ENCODE peak calls at places on chromosome 19, in four cellular contexts. V is HCT116, E is K562, H is HepG2. J is an unnamed sample. For H3K4me1, the result is how much of the 10 kb centered on the place peaks cover.

GRCh38 chr19:18297308-18297707 is 15.9 kb upstream of the JUND start:
- DNase-seq in V (no peak), E (no peak), H (no peak), J (no peak)

GRCh38 chr19:12801466-12802266 is at the start of the genes PRDX2 and THSD8:
- DNase-seq in V (no peak), E (peak), H (peak), J (no peak)

GRCh38 chr19:6744381-6745288 is 5.2 kb downstream of the TRIP10 start:
- DNase-seq in V (no peak), E (no peak), H (no peak), J (no peak)

GRCh38 chr19:49888478-49888901 is 8.2 kb downstream of the IL4I1 start:
- DNase-seq in V (no peak), E (no peak), H (no peak), J (no peak)

GRCh38 chr19:50362656-50363424 is 2.6 kb downstream of the NAPSA start:
- DNase-seq in V (no peak), E (peak), H (no peak), J (no peak)

GRCh38 chr19:15641901-15642491 is 1.3 kb downstream of the CYP4F3 start:
- DNase-seq in V (no peak), E (no peak), H (no peak), J (no peak)

GRCh38 chr19:41367848-41368301 is 3.9 kb upstream of the B9D2 start:
- DNase-seq in V (no peak), E (peak), H (no peak), J (no peak)

GRCh38 chr19:1079566-1080111 is 12.7 kb downstream of the ARHGAP45 start:
- DNase-seq in V (no peak), E (no peak), H (no peak), J (no peak)

GRCh38 chr19:13034636-13035035 is 39.4 kb downstream of the NFIX start:
- DNase-seq in V (no peak), E (no peak), H (no peak), J (no peak)

GRCh38 chr19:9917322-9917721 is 19.0 kb downstream of the OLFM2 start:
- DNase-seq in V (peak), E (peak), H (peak), J (no peak)

GRCh38 chr19:17088552-17088951 is 13.0 kb downstream of the MYO9B start:
- DNase-seq in V (no peak), E (no peak), H (no peak), J (no peak)

GRCh38 chr19:19747357-19748220 is 14.7 kb upstream of the ZNF14 start:
- DNase-seq in V (no peak), E (no peak), H (no peak), J (no peak)

GRCh38 chr19:11767633-11768133 is 883 bp downstream of the ZNF441 start:
- DNase-seq in V (no peak), E (peak), H (peak), J (no peak)

GRCh38 chr19:40502081-40502480 is 35.3 kb downstream of the SPTBN4 start:
- DNase-seq in V (no peak), E (no peak), H (no peak), J (no peak)

GRCh38 chr19:12834976-12835757 is 788 bp upstream of the RTBDN start:
- DNase-seq in V (peak), E (peak), H (no peak), J (no peak)

GRCh38 chr19:907183-907853 is 5.7 kb downstream of the R3HDM4 start:
- DNase-seq in V (no peak), E (peak), H (no peak), J (no peak)

GRCh38 chr19:1009043-1009975 is 9.1 kb downstream of the GRIN3B start:
- DNase-seq in V (no peak), E (no peak), H (no peak), J (no peak)

GRCh38 chr19:34962945-34963530 is 991 bp downstream of the ZNF792 start:
- DNase-seq in V (no peak), E (peak), H (no peak), J (no peak)

GRCh38 chr19:38004505-38005223 is 97.7 kb downstream of the SIPA1L3 start:
- DNase-seq in V (peak), E (peak), H (peak), J (peak)

GRCh38 chr19:6602729-6603114 is 11.8 kb upstream of the CD70 start:
- DNase-seq in V (no peak), E (no peak), H (no peak), J (no peak)

DNA sequence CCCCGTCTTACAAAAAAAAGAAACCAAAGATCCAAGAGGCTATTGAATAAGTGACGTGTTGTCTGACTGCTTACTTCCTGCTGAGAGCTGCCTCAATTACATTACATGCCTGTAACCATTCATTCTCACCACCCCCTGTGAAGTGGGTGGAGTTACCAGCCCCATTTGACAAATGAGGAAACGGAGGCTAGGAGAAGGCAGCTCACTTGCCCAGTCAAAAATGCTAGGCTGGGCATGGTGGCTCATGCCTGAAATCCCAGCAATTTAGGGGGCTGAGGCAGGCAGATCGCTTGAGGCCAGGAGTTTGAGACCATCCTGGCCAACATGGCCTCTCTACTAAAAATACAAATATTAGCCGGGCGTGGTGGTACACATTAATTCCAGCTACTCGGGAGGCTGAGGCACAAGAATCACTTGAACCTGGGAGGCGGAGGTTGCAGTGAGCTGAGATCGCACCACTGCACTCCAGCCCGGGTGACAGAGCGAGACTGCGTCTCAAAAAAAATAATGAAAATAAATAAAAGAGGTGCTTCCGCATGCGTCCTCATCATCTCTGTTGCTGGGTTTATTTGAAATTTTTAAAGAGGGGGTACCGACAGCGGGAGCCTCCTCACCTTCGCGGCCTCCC is 499 bp downstream of the LSM7 start:
- DNase-seq in V (peak), E (peak), H (peak), J (no peak)
- H3K4me1 ChIP-seq in V (under half), E (half or more), H (under half), J (under half)

GRCh38 chr19:48332351-48332661 is 7.0 kb downstream of the EMP3 start:
- DNase-seq in V (no peak), E (no peak), H (no peak), J (no peak)

GRCh38 chr19:48330012-48330681 is 4.8 kb downstream of the EMP3 start:
- DNase-seq in V (no peak), E (no peak), H (no peak), J (no peak)

GRCh38 chr19:48325265-48325910 is at the start of gene EMP3:
- DNase-seq in V (peak), E (peak), H (no peak), J (no peak)

GRCh38 chr19:48332662-48333466 is 7.5 kb downstream of the EMP3 start:
- DNase-seq in V (peak), E (peak), H (peak), J (no peak)

GRCh38 chr19:48329167-48329891 is 4.0 kb downstream of the EMP3 start:
- DNase-seq in V (no peak), E (peak), H (no peak), J (no peak)
- TF ChIP-seq SIN3A in V (no peak), E (no peak), H (no peak), J (no peak)

GRCh38 chr19:47094557-47095517 is 18.7 kb downstream of the ZC3H4 start:
- DNase-seq in V (no peak), E (no peak), H (peak), J (no peak)
- TF ChIP-seq TCF7L2 in V (no peak), E (no peak), H (no peak), J (no peak)

GRCh38 chr19:45878043-45878794 is 7.7 kb downstream of the IRF2BP1 start:
- DNase-seq in V (no peak), E (no peak), H (peak), J (no peak)
- H3K4me1 ChIP-seq in V (under half), E (half or more), H (half or more), J (under half)